ENCODE peak calls at places on chromosomes 6 and 20, in ten cellular contexts. R is stomach, Q is breast epithelium, I is thyroid gland, N is ovary, U is body of pancreas, X is uterus, W is IMR-90, M is adrenal gland, J is tibial nerve. K is an unnamed sample. For H3K27me3, the result is how much of the 10 kb centered on the place peaks cover.

GRCh38 chr20:63100401-63100925 is 93.7 kb upstream of the BHLHE23 start:
- DNase-seq in M (no peak), N (peak), X (no peak), R (no peak), W (no peak), I (no peak), U (peak), Q (no peak), J (no peak), K (peak)

GRCh38 chr6:166464418-166465400 is 82.0 kb upstream of the MPC1 start:
- DNase-seq in M (no peak), I (no peak), Q (no peak), W (no peak), J (no peak), X (peak), U (no peak), R (no peak), N (no peak), K (no peak)

GRCh38 chr20:6525447-6526303 is 241.8 kb upstream of the BMP2 start:
- DNase-seq in U (no peak), M (no peak), X (no peak), J (no peak), W (peak), R (no peak), N (no peak), Q (no peak), I (no peak), K (no peak)

GRCh38 chr6:67497749-67498148 is 1137.3 kb upstream of the ADGRB3 start:
- DNase-seq in I (no peak), W (no peak), N (no peak), R (no peak), J (no peak), M (no peak), U (no peak), Q (no peak), X (no peak), K (no peak)

GRCh38 chr6:41406821-41407787 is 71.7 kb downstream of the NCR2 start:
- DNase-seq in U (no peak), Q (no peak), I (peak), M (no peak), R (no peak), W (no peak), J (no peak), N (no peak), X (no peak), K (no peak)

GRCh38 chr6:96898241-96898851 is 655 bp upstream of the NDUFAF4 start:
- DNase-seq in N (no peak), W (peak), U (no peak), Q (no peak), J (no peak), R (no peak), X (no peak), M (no peak), I (no peak), K (no peak)

GRCh38 chr20:37688093-37688492 is 5.7 kb upstream of the CTNNBL1 start:
- DNase-seq in X (no peak), N (no peak), I (no peak), M (no peak), Q (no peak), J (no peak), W (no peak), U (no peak), R (no peak), K (no peak)

GRCh38 chr20:45269754-45270270 is 15.4 kb upstream of the SLPI start:
- DNase-seq in U (no peak), M (no peak), N (no peak), Q (no peak), J (no peak), I (no peak), W (no peak), X (no peak), R (no peak), K (no peak)

GRCh38 chr6:149213829-149214228 is 103.7 kb upstream of the TAB2 start:
- DNase-seq in U (no peak), R (no peak), I (no peak), X (no peak), W (peak), Q (no peak), J (no peak), N (no peak), M (no peak), K (no peak)

GRCh38 chr6:43699564-43700186 is 12.1 kb upstream of the MRPS18A start:
- DNase-seq in M (no peak), Q (no peak), J (no peak), I (no peak), R (peak), U (peak), N (no peak), X (no peak), W (peak), K (no peak)
- H3K27ac ChIP-seq in M (no peak), Q (peak), J (no peak), I (no peak), R (peak), U (peak), N (no peak), X (peak), W (peak), K (no peak)

GRCh38 chr6:145224450-145224849 is 510.9 kb downstream of the EPM2A start:
- DNase-seq in R (no peak), W (no peak), I (no peak), N (no peak), X (no peak), Q (no peak), M (no peak), U (no peak), J (no peak), K (no peak)
- TF ChIP-seq POLR2A in R (no peak), W (no peak), I (no peak), N (no peak), X (no peak), Q (no peak), M (no peak), U (no peak), J (no peak), K (no peak)

GRCh38 chr6:87293526-87293925 is 28.9 kb upstream of the SMIM8 start:
- DNase-seq in W (no peak), R (no peak), N (no peak), I (no peak), X (no peak), J (no peak), Q (no peak), M (no peak), U (no peak), K (no peak)
- H3K27me3 ChIP-seq in W (under half), R (under half), N (under half), I (under half), X (under half), J (under half), Q (under half), M (under half), U (under half), K (under half)

GRCh38 chr6:6683964-6684363 is 95.4 kb downstream of the LY86 start:
- DNase-seq in J (no peak), M (no peak), I (no peak), N (no peak), Q (no peak), R (no peak), X (no peak), W (no peak), U (no peak), K (no peak)
- H3K27ac ChIP-seq in J (no peak), M (no peak), I (no peak), N (no peak), Q (no peak), R (peak), X (no peak), W (no peak), U (peak), K (no peak)

DNA sequence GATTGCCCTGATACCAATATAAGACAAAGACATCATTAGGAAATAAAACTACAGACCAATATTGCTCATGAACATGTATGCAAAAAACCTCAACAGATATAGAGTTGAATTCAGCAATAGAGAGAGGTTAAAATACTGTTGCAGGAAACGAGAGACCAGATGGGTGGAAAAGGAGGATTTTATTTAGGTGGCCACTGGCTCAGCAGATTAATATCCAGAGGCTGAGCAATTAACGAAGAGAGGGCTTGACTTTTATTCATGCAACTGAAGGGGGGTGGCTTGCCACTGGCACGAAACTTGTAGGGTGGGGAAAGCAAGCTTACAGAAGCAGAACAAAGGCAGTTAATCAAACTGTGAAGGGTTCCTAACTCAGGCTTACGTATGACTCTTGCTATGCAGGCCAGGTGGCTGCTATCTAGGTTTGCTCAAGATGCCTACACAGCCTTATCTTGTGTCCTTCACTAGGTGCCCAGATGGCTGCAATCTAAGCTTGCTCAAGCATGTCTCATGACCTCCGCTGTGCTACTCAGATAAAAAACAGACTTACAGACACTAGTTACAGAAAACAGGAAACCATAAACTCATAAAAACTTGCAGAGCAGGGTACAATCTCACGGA is 126.4 kb downstream of the MMUT start:
- DNase-seq in X (no peak), R (peak), I (no peak), W (peak), M (no peak), J (no peak), Q (no peak), U (peak), N (no peak), K (no peak)
- TF ChIP-seq POLR2A in X (no peak), R (no peak), I (no peak), W (no peak), M (no peak), J (no peak), Q (no peak), U (no peak), N (no peak), K (no peak)

DNA sequence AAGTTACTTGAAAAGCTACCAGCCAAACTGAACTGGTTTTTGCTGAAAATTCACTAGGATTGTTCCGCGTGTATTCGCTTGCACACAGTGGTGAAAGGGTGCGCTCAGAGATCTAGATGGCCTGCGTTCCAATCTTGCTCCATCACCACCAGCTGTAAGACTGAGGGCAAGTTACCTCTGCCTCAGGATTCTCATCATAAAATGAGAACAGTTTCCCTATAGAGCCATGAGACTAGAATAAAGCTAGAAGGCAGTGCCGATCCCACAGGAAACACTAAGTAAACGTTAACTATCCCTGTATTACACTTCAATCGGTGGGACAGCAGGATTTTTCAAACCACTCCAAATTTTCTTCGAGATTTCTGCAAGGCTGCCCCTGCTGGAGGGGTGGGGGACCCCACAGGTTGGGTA is 838 bp downstream of the AHCY start:
- DNase-seq in W (peak), N (no peak), X (no peak), R (no peak), U (no peak), J (no peak), M (no peak), I (no peak), Q (no peak), K (no peak)
- H3K27me3 ChIP-seq in W (under half), N (under half), X (under half), R (under half), U (under half), J (under half), M (under half), I (under half), Q (under half), K (under half)

DNA sequence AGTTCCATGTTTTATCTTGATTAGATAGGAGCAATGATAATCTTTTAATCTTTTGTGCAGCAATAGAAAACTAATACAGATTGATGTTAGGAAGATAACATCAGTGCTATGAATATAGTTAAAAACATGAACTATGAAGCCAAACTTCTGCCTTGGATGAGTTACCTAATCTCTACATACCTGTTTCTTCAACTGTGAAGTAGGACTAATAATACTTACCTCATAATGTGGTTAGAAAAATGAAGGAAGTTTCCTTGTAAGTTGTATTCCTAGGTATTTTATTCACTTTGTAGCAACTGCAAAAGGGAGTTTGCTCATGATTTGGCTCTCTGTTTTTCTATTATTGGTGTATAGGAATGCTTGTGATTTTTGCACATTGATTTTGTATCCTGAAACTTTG is 111.9 kb downstream of the FRK start:
- DNase-seq in Q (no peak), I (no peak), J (no peak), M (no peak), R (no peak), W (no peak), U (no peak), X (no peak), N (no peak), K (no peak)
- H3K27ac ChIP-seq in Q (no peak), I (no peak), J (no peak), M (no peak), R (no peak), W (no peak), U (no peak), X (no peak), N (no peak), K (no peak)

DNA sequence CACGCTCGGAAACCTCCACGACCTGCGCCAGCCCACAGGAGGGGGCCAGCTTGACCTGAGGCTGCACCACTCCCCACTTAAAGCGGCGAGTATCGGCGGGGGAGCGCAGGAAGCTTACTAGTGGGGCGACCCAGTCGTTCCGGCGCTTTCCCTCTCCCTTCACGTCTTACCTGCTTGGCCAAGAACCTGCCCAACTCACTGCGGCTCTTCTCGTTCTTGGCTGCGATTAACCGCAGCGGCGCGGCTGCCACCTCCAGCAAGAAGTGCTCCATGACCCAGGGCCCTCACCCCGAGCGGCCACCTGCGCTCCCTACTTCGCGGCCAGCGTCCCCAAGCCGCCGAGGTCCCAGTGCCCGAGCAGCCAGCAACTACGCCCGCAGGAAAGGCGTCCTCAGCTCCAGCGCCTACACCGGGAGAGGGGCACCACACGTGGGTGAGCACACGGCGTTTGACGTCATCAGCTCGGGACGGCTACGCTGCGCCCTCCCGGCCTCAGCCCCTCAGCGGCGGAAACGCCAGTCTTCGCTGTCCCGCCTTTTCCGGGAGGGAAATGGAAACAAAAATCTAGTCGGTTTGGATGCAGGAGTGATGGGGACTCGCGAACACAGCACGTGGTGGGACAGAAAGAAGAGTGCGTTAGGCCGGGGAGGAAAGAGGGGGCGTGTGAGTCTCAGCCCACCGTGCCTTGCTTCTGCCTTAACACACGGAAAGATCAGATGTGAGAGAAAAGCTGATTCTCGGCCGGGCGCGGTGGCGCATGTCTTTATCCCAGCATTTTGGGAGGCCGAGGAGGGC is at the start of gene MDN1:
- DNase-seq in M (peak), U (peak), R (peak), W (peak), J (peak), I (peak), X (peak), Q (peak), N (peak), K (peak)
- TF ChIP-seq POLR2A in M (peak), U (peak), R (no peak), W (peak), J (peak), I (peak), X (peak), Q (peak), N (peak), K (peak)